ENCODE peak calls at places on chromosomes 2 and 18, in six cellular contexts. B is activated B cell treated with CpG ODN at 0.5 μM for 24 hours, S is T47D, E is HepG2, W is NCI-H774, T is HT1080. R is an unnamed sample.

GRCh38 chr2:82994186-82994585 is 1464.9 kb downstream of the SUCLG1 start:
- DNase-seq in B (no peak), S (no peak), E (no peak), W (no peak), T (no peak), R (no peak)

GRCh38 chr2:238139141-238139840 is 823 bp downstream of the KLHL30 start:
- DNase-seq in B (no peak), S (no peak), E (no peak), W (no peak), T (no peak), R (peak)

GRCh38 chr2:152562208-152562884 is 154.9 kb downstream of the PRPF40A start:
- DNase-seq in B (no peak), S (no peak), E (no peak), W (no peak), T (no peak), R (no peak)

GRCh38 chr2:122421777-122422176 is 666.3 kb downstream of the TSN start:
- DNase-seq in B (no peak), S (no peak), E (no peak), W (no peak), T (no peak), R (no peak)

GRCh38 chr18:9561774-9562173 is 52.6 kb downstream of the PPP4R1 start:
- DNase-seq in B (no peak), S (no peak), E (no peak), W (no peak), T (no peak), R (no peak)

GRCh38 chr18:7038330-7038846 is 79.2 kb downstream of the LAMA1 start:
- DNase-seq in B (no peak), S (no peak), E (peak), W (no peak), T (peak), R (peak)

GRCh38 chr2:7681852-7682461 is 764.7 kb downstream of the RNF144A start:
- DNase-seq in B (no peak), S (no peak), E (no peak), W (no peak), T (no peak), R (no peak)

GRCh38 chr2:230828272-230828961 is 36.3 kb upstream of the ITM2C start:
- DNase-seq in B (no peak), S (no peak), E (no peak), W (no peak), T (no peak), R (peak)

GRCh38 chr2:3457524-3458395 is 61.6 kb downstream of the ADI1 start:
- DNase-seq in B (no peak), S (no peak), E (no peak), W (no peak), T (no peak), R (no peak)

GRCh38 chr2:240459401-240460242 is 24.2 kb downstream of the GPC1 start:
- DNase-seq in B (no peak), S (no peak), E (no peak), W (no peak), T (no peak), R (peak)

GRCh38 chr2:43280994-43281393 is 54.6 kb upstream of the ZFP36L2 start:
- DNase-seq in B (no peak), S (no peak), E (no peak), W (no peak), T (no peak), R (no peak)

GRCh38 chr2:53442783-53443182 is 324.8 kb upstream of the CHAC2 start:
- DNase-seq in B (no peak), S (no peak), E (no peak), W (no peak), T (peak), R (peak)

GRCh38 chr2:216702756-216703155 is 7.4 kb upstream of the IGFBP5 start:
- DNase-seq in B (no peak), S (no peak), E (no peak), W (no peak), T (no peak), R (no peak)

GRCh38 chr2:40384714-40385113 is 67.2 kb downstream of the SLC8A1 start:
- DNase-seq in B (no peak), S (no peak), E (no peak), W (no peak), T (no peak), R (no peak)

GRCh38 chr2:231512222-231512621 is 18.0 kb downstream of the NMUR1 start:
- DNase-seq in B (no peak), S (no peak), E (no peak), W (no peak), T (no peak), R (no peak)

GRCh38 chr2:64606495-64607363 is 47.0 kb downstream of the SERTAD2 start:
- DNase-seq in B (peak), S (peak), E (peak), W (no peak), T (peak), R (peak)

GRCh38 chr2:159797468-159798375 is at the start of gene CD302:
- DNase-seq in B (peak), S (peak), E (peak), W (peak), T (peak), R (peak)

GRCh38 chr2:8752385-8752784 is 70.5 kb downstream of the ID2 start:
- DNase-seq in B (no peak), S (no peak), E (no peak), W (no peak), T (no peak), R (no peak)

GRCh38 chr2:173412628-173413027 is 58.0 kb downstream of the CDCA7 start:
- DNase-seq in B (no peak), S (no peak), E (no peak), W (no peak), T (no peak), R (no peak)

GRCh38 chr2:230627806-230628724 is 84.6 kb upstream of the CAB39 start:
- DNase-seq in B (no peak), S (no peak), E (peak), W (no peak), T (no peak), R (no peak)

GRCh38 chr2:217277646-217278048 is 417.8 kb upstream of the TNP1 start:
- DNase-seq in B (no peak), S (no peak), E (peak), W (no peak), T (peak), R (no peak)

GRCh38 chr2:46389417-46389916 is 89.9 kb upstream of the TMEM247 start:
- DNase-seq in B (no peak), S (no peak), E (peak), W (no peak), T (no peak), R (peak)

GRCh38 chr2:234420406-234420805 is 76.5 kb downstream of the ARL4C start:
- DNase-seq in B (no peak), S (no peak), E (peak), W (no peak), T (no peak), R (no peak)

GRCh38 chr2:106156305-106157288 is 37.5 kb downstream of the UXS1 start:
- DNase-seq in B (no peak), S (no peak), E (no peak), W (no peak), T (peak), R (no peak)

GRCh38 chr2:178315488-178315948 is 121.2 kb downstream of the OSBPL6 start:
- DNase-seq in B (no peak), S (no peak), E (no peak), W (no peak), T (no peak), R (no peak)

GRCh38 chr2:74252036-74252435 is 53.6 kb downstream of the MTHFD2 start:
- DNase-seq in B (no peak), S (no peak), E (no peak), W (no peak), T (no peak), R (no peak)

GRCh38 chr2:44215827-44216226 is 47.2 kb downstream of the PPM1B start:
- DNase-seq in B (no peak), S (no peak), E (peak), W (no peak), T (no peak), R (no peak)

GRCh38 chr2:55102056-55102812 is 52.0 kb upstream of the RTN4 start:
- DNase-seq in B (no peak), S (no peak), E (no peak), W (no peak), T (no peak), R (no peak)

GRCh38 chr2:12320027-12320734 is 396.6 kb upstream of the TRIB2 start:
- DNase-seq in B (no peak), S (no peak), E (no peak), W (no peak), T (no peak), R (no peak)

GRCh38 chr18:10081477-10081876 is 167.7 kb downstream of the VAPA start:
- DNase-seq in B (no peak), S (no peak), E (peak), W (no peak), T (no peak), R (no peak)

GRCh38 chr2:19911799-19912509 is 10.2 kb upstream of the TTC32 start:
- DNase-seq in B (no peak), S (no peak), E (no peak), W (no peak), T (peak), R (no peak)

GRCh38 chr18:12975488-12975887 is 15.7 kb upstream of the CEP192 start:
- DNase-seq in B (no peak), S (no peak), E (no peak), W (no peak), T (no peak), R (no peak)